ENCODE peak calls at places on chromosomes 11 and 22, in five cellular contexts. H is GM12891, L is RPMI8226, W is GM03348, B is NCI-H2081 treated with DMSO at 0.1 percent for 48 hours. G is an unnamed sample.

GRCh38 chr11:17607572-17608570 is 60.8 kb downstream of the OTOG start:
- DNase-seq in H (no peak), L (no peak), W (no peak), B (no peak), G (no peak)

GRCh38 chr22:40189979-40190378 is 12.3 kb downstream of the TNRC6B start:
- DNase-seq in H (no peak), L (no peak), W (no peak), B (no peak), G (no peak)

GRCh38 chr11:128470081-128470480 is 117.3 kb downstream of the ETS1 start:
- DNase-seq in H (no peak), L (no peak), W (no peak), B (no peak), G (no peak)

GRCh38 chr22:37228106-37229011 is 15.7 kb downstream of the RAC2 start:
- DNase-seq in H (no peak), L (no peak), W (no peak), B (no peak), G (peak; percentile 42)

GRCh38 chr11:128619540-128620305 is 32.4 kb upstream of the ETS1 start:
- DNase-seq in H (no peak), L (no peak), W (no peak), B (no peak), G (no peak)

GRCh38 chr22:37672920-37673453 is 2.4 kb upstream of the LGALS1 start:
- DNase-seq in H (no peak), L (no peak), W (no peak), B (no peak), G (no peak)

GRCh38 chr22:23183107-23183698 is 2.9 kb downstream of the BCR start:
- DNase-seq in H (no peak), L (peak; percentile 49), W (peak; percentile 78), B (no peak), G (peak; percentile 55)

GRCh38 chr11:73651252-73651651 is 4.9 kb downstream of the PLEKHB1 start:
- DNase-seq in H (no peak), L (no peak), W (no peak), B (no peak), G (no peak)